ENCODE peak calls at places on chromosome 19, in ten cellular contexts. N is breast epithelium, Y is fibroblast of lung, S is cardiac muscle cell, D is cardiac fibroblast, U is foreskin fibroblast, T is endodermal cell, K is lung, F is neural progenitor cell, W is uterus. V is an unnamed sample.
A peak's percentile ranks its signal among the peaks of the same experiment; 100 is the strongest.

GRCh38 chr19:46422344-46422743 is 6.4 kb downstream of the PNMA8C start:
- DNase-seq in S (no peak), K (no peak), U (no peak), W (no peak), N (no peak), T (no peak), F (no peak), D (no peak), Y (no peak), V (no peak)

GRCh38 chr19:18109731-18110671 is 12.4 kb downstream of the MAST3 start:
- DNase-seq in F (peak; percentile 76), N (no peak), U (no peak), Y (no peak), S (no peak), T (peak; percentile 78), K (peak; percentile 54), W (no peak), D (no peak), V (no peak)

GRCh38 chr19:53131085-53131484 is 1.6 kb downstream of the ZNF415 start:
- DNase-seq in N (no peak), Y (no peak), U (no peak), F (peak; percentile 35), T (no peak), D (no peak), S (no peak), W (no peak), K (no peak), V (no peak)

GRCh38 chr19:10587022-10587838 is at the start of gene AP1M2:
- DNase-seq in K (no peak), Y (no peak), S (no peak), D (no peak), T (peak; percentile 91), F (no peak), W (no peak), U (no peak), N (no peak), V (no peak)

GRCh38 chr19:24063312-24063711 is 23.7 kb upstream of the ZNF254 start:
- DNase-seq in F (no peak), N (no peak), T (no peak), D (no peak), Y (no peak), K (no peak), W (no peak), U (no peak), S (no peak), V (no peak)

GRCh38 chr19:54448037-54448773 is 794 bp upstream of the LENG8 start:
- DNase-seq in T (peak; percentile 79), U (peak; percentile 32), S (peak; percentile 72), F (peak; percentile 75), D (peak; percentile 74), W (peak; percentile 53), N (no peak), K (peak; percentile 51), Y (peak; percentile 60), V (no peak)

GRCh38 chr19:21483589-21484170 is 21.7 kb upstream of the ZNF429 start:
- DNase-seq in W (peak; percentile 51), K (peak; percentile 42), T (peak; percentile 93), Y (peak; percentile 15), U (no peak), N (peak; percentile 75), F (peak; percentile 45), D (peak; percentile 22), S (peak; percentile 16), V (no peak)

GRCh38 chr19:43555185-43555770 is 20.0 kb downstream of the XRCC1 start:
- DNase-seq in T (peak; percentile 97), K (peak; percentile 76), U (peak; percentile 50), D (peak; percentile 83), Y (peak; percentile 71), N (peak; percentile 62), W (peak; percentile 60), F (peak; percentile 82), S (peak; percentile 80), V (no peak)

DNA sequence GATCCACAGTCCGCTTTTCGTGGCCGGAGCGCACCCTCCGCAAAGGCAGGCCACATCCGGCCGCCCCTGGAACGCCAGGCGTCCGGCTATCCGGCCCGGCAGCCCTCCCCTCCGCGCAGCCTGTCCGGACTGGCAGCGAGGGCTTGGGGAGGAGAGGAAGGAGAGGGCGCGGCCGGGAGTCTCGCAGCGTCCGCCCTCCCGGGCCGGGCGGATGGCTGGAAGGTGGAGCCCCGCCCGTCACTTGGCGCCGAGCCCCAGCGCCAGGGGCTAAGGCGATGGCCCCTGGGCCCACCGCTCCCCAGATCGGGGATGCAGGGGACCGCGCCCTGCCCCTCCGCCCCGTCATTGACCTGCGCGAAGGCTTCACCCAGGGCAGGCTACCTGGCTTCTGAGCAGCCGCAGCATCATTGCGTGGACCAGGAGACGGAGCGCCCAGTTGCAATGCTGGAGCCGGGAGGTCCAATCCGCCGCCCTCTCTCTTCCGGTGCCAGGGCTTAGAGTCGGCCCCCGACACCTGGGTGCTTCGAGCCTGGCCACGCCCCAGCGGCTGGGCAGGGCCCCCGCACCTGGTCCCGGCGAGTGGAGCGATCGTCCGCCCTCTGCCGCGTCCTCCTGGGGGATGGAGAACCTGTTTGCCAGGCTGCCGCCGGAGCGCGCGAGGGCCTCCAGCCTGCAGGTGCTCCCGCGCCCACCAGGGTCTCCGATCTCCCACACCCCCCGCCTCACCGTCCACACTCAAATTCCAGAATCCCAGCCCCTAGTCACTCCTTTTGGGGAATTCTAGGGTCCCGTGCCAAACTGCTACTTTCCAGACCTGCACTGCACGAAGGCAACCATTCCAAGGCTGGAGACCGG is at the start of gene FUT1:
- DNase-seq in F (peak; percentile 89), K (peak; percentile 83), N (peak; percentile 87), U (no peak), S (peak; percentile 47), T (peak; percentile 98), Y (no peak), W (no peak), D (peak; percentile 43), V (no peak)
- TF ChIP-seq CTCF in F (peak; percentile 44), K (no peak), N (no peak), U (no peak), S (no peak), T (peak; percentile 67), Y (no peak), W (no peak), D (no peak), V (no peak)

DNA sequence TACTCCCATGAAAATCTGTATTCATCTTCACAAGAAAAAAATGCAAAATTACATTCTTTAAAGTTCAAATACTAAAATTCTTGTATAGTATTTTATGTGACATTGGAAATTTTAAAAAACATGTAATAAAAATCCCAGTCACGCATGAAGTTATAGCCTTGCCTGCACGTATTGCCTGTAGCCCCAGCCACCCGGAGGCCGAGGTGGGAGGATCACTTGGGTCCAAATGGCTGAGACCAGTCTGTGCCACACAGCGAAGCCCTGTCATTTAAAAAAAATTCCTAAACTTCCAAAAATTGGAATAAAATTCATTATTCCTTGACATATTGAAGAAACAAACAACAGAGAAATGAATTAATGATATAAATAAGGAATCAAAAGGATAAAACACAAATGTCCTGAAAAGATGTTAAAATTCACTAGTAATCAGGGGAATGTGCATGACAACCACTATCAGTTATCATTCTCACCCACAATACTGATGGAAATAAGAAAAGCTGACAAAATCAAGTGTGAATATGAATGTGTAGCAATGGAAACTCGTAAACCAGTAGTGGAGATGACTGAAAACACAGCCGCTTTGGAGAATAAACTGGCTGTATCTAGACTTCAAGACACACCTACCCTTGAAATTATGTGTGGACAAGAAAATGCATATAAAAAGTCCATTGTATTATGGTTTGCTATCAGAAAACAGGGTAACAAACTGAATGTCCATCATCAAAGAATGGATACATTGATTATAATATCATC is 7.5 kb downstream of the CARD8 start:
- DNase-seq in Y (no peak), D (no peak), T (no peak), S (no peak), W (no peak), U (no peak), N (no peak), F (no peak), K (no peak), V (no peak)
- H3K4me3 ChIP-seq in Y (no peak overlapping the region), D (no peak overlapping the region), T (no peak overlapping the region), S (no peak overlapping the region), W (no peak overlapping the region), U (no peak overlapping the region), N (peak overlapping the region; percentile 50), F (no peak overlapping the region), K (no peak overlapping the region), V (no peak overlapping the region)

GRCh38 chr19:14497347-14497921 is 1.5 kb upstream of the GIPC1 start:
- DNase-seq in S (peak; percentile 33), F (no peak), T (no peak), K (no peak), U (no peak), Y (no peak), N (no peak), D (peak; percentile 61), W (no peak), V (no peak)

GRCh38 chr19:14494910-14495677 is 833 bp downstream of the GIPC1 start:
- DNase-seq in D (no peak), T (no peak), S (no peak), N (no peak), W (no peak), F (no peak), U (no peak), Y (no peak), K (no peak), V (no peak)

GRCh38 chr19:14496849-14497346 is 971 bp upstream of the GIPC1 start:
- DNase-seq in F (no peak), W (no peak), S (no peak), N (no peak), Y (no peak), T (peak; percentile 67), U (no peak), K (no peak), D (no peak), V (no peak)

GRCh38 chr19:14495678-14496028 is 274 bp downstream of the GIPC1 start:
- DNase-seq in W (no peak), D (no peak), S (no peak), Y (no peak), T (no peak), N (no peak), K (no peak), U (no peak), F (no peak), V (no peak)

DNA sequence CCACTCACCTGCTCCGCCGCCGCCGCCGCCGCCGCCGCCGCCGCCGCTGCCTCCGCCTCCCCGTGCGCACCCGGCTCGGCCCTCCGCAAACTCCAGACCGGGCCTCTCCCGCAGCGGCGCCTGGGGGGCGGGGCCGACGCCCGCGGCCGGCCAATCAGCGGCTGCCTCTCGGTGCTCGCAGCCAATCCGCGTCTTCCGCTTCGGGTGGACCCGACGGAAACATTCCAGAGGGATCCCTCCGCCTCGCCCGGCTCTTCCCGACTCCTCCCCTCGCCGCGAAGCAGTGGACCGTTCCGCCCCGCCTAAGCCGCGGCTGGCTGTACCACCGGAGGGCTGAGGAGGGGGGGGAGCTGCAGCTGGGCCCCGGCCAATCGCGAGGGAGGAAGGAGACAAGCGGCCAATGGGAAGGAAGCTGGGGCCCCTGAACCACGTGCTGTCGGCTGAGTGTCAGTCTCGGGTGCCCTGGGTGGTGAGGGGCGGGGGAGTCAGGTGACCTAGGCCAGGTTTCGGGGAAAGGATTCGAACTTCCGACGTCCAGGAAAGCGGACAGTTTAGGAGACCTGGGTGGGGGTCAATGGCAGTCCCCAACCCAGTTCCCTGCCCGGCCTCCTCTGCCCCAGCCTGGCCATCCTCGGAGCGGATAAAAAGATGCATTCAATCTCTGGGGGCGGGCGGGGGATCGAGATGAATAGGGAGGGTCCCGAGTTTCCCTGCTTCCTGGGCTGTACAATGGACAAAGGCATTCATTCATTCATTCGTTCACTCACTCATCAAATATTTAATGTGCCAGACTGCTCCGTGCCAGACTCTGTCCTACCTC is at the start of gene GIPC1:
- DNase-seq in N (peak; percentile 98), W (peak; percentile 96), D (peak; percentile 100), Y (peak; percentile 99), U (peak; percentile 100), F (peak; percentile 99), T (peak; percentile 99), K (peak; percentile 98), S (peak; percentile 100), V (peak; percentile 87)
- TF ChIP-seq CTCF in N (no peak), W (no peak), D (no peak), Y (no peak), U (no peak), F (no peak), T (no peak), K (no peak), S (no peak), V (no peak)

GRCh38 chr19:48613852-48614435 is 932 bp downstream of the FAM83E start:
- DNase-seq in K (no peak), N (no peak), S (no peak), W (no peak), U (no peak), D (no peak), F (no peak), T (peak; percentile 64), Y (no peak), V (no peak)
- H3K4me3 ChIP-seq in K (no peak overlapping the region), N (no peak overlapping the region), S (no peak overlapping the region), W (no peak overlapping the region), U (no peak overlapping the region), D (no peak overlapping the region), F (no peak overlapping the region), T (no peak overlapping the region), Y (no peak overlapping the region), V (no peak overlapping the region)